ENCODE peak calls at places on chromosomes 2 and 18, in nine cellular contexts. D, P, L, W, R, A, M, U and B are unnamed samples.

GRCh38 chr18:45221363-45221762 is 393.9 kb upstream of the SLC14A2 start:
- DNase-seq in D (no peak), P (no peak), L (no peak), W (no peak), R (no peak), A (no peak), M (no peak), U (peak; percentile 69), B (no peak)

GRCh38 chr2:145919507-145919906 is 1399.6 kb upstream of the ZEB2 start:
- DNase-seq in D (no peak), P (no peak), L (no peak), W (no peak), R (no peak), A (no peak), M (no peak), U (peak; percentile 42), B (no peak)

GRCh38 chr18:61743775-61744531 is 148.9 kb downstream of the RNF152 start:
- DNase-seq in D (no peak), P (no peak), L (peak; percentile 40), W (no peak), R (no peak), A (no peak), M (no peak), U (peak; percentile 64), B (no peak)

GRCh38 chr2:241087420-241088268 is 14.4 kb downstream of the MTERF4 start:
- DNase-seq in D (no peak), P (no peak), L (no peak), W (no peak), R (no peak), A (no peak), M (no peak), U (no peak), B (no peak)

GRCh38 chr2:84846732-84847131 is 34.2 kb downstream of the TRABD2A start:
- DNase-seq in D (no peak), P (no peak), L (no peak), W (no peak), R (no peak), A (no peak), M (no peak), U (peak; percentile 10), B (no peak)

GRCh38 chr2:217398860-217399259 is 539.0 kb upstream of the TNP1 start:
- DNase-seq in D (no peak), P (no peak), L (no peak), W (no peak), R (no peak), A (no peak), M (no peak), U (no peak), B (no peak)

GRCh38 chr2:232363784-232364615 is 14.6 kb upstream of the ALPP start:
- DNase-seq in D (no peak), P (no peak), L (no peak), W (no peak), R (no peak), A (no peak), M (peak; percentile 18), U (no peak), B (no peak)

GRCh38 chr2:11009176-11009575 is 97.4 kb downstream of the KCNF1 start:
- DNase-seq in D (no peak), P (no peak), L (no peak), W (no peak), R (no peak), A (no peak), M (no peak), U (no peak), B (no peak)

GRCh38 chr2:65070172-65070830 is 14.1 kb downstream of the CEP68 start:
- DNase-seq in D (peak; percentile 50), P (no peak), L (no peak), W (no peak), R (peak; percentile 89), A (no peak), M (peak; percentile 54), U (peak; percentile 59), B (no peak)

GRCh38 chr18:9575558-9575957 is 38.8 kb downstream of the PPP4R1 start:
- DNase-seq in D (peak; percentile 95), P (no peak), L (peak; percentile 77), W (peak; percentile 75), R (peak; percentile 88), A (no peak), M (peak; percentile 92), U (peak; percentile 99), B (peak; percentile 76)

GRCh38 chr18:1048048-1048447 is 143.4 kb downstream of the ADCYAP1 start:
- DNase-seq in D (no peak), P (no peak), L (no peak), W (no peak), R (no peak), A (no peak), M (no peak), U (peak; percentile 5), B (no peak)

GRCh38 chr2:144510206-144510991 is 9.5 kb downstream of the ZEB2 start:
- DNase-seq in D (no peak), P (no peak), L (no peak), W (no peak), R (no peak), A (no peak), M (peak; percentile 79), U (peak; percentile 87), B (no peak)

GRCh38 chr2:144834954-144835633 is 315.2 kb upstream of the ZEB2 start:
- DNase-seq in D (peak; percentile 37), P (no peak), L (peak; percentile 33), W (no peak), R (no peak), A (no peak), M (peak; percentile 27), U (peak; percentile 73), B (no peak)

GRCh38 chr2:216362730-216363129 is 9.6 kb downstream of the MARCHF4 start:
- DNase-seq in D (peak; percentile 23), P (no peak), L (peak; percentile 74), W (peak; percentile 69), R (no peak), A (no peak), M (no peak), U (peak; percentile 76), B (no peak)

GRCh38 chr18:499351-500229 is 911 bp downstream of the COLEC12 start:
- DNase-seq in D (peak; percentile 19), P (no peak), L (peak; percentile 41), W (no peak), R (peak; percentile 98), A (no peak), M (no peak), U (peak; percentile 50), B (no peak)

GRCh38 chr2:172806426-172807008 is 70.9 kb downstream of the RAPGEF4 start:
- DNase-seq in D (peak; percentile 68), P (no peak), L (no peak), W (no peak), R (peak; percentile 66), A (no peak), M (peak; percentile 64), U (peak; percentile 72), B (no peak)

GRCh38 chr18:61587865-61588264 is 254.6 kb downstream of the CDH20 start:
- DNase-seq in D (no peak), P (no peak), L (no peak), W (no peak), R (no peak), A (no peak), M (no peak), U (peak; percentile 46), B (no peak)